ENCODE peak calls at places on chromosomes 11 and 22, in six cellular contexts. S, J, H, P, B and U are unnamed samples.

GRCh38 chr11:35030716-35031213 is 108.2 kb upstream of the CD44 start:
- DNase-seq in S (peak; percentile 64), J (peak; percentile 61), H (peak; percentile 87), P (no peak), B (peak; percentile 96), U (no peak)

GRCh38 chr11:29328961-29329441 is 687.8 kb downstream of the KCNA4 start:
- DNase-seq in S (peak; percentile 70), J (no peak), H (peak; percentile 14), P (no peak), B (peak; percentile 77), U (no peak)

GRCh38 chr11:66728760-66729385 is at the start of gene SPTBN2:
- DNase-seq in S (no peak), J (no peak), H (no peak), P (no peak), B (peak; percentile 48), U (no peak)

GRCh38 chr22:37127350-37127878 is 17.9 kb upstream of the TMPRSS6 start:
- DNase-seq in S (no peak), J (no peak), H (no peak), P (no peak), B (no peak), U (no peak)

GRCh38 chr22:44256860-44257560 is 55.7 kb downstream of the SHISAL1 start:
- DNase-seq in S (no peak), J (no peak), H (no peak), P (no peak), B (no peak), U (no peak)

GRCh38 chr11:30328676-30329075 is 5.8 kb downstream of the ARL14EP start:
- DNase-seq in S (no peak), J (no peak), H (no peak), P (no peak), B (no peak), U (no peak)

GRCh38 chr11:92916299-92916698 is 53.2 kb upstream of the MTNR1B start:
- DNase-seq in S (no peak), J (no peak), H (no peak), P (no peak), B (no peak), U (no peak)

GRCh38 chr11:80327971-80328614 is 887.3 kb upstream of the TENM4 start:
- DNase-seq in S (no peak), J (no peak), H (no peak), P (no peak), B (peak; percentile 24), U (no peak)

GRCh38 chr22:26837784-26838520 is 180.6 kb downstream of the MIAT start:
- DNase-seq in S (no peak), J (peak; percentile 11), H (no peak), P (no peak), B (no peak), U (no peak)

GRCh38 chr22:29722151-29722550 is 2.3 kb downstream of the CABP7 start:
- DNase-seq in S (no peak), J (no peak), H (peak; percentile 73), P (no peak), B (peak; percentile 37), U (no peak)

GRCh38 chr11:76978818-76979217 is 55.4 kb upstream of the B3GNT6 start:
- DNase-seq in S (no peak), J (no peak), H (no peak), P (no peak), B (no peak), U (peak; percentile 14)

GRCh38 chr11:90803781-90804180 is 580.9 kb upstream of the CHORDC1 start:
- DNase-seq in S (no peak), J (no peak), H (no peak), P (no peak), B (peak; percentile 34), U (no peak)

GRCh38 chr11:135008412-135008811 is 596.4 kb upstream of the B3GAT1 start:
- DNase-seq in S (no peak), J (no peak), H (no peak), P (no peak), B (no peak), U (no peak)

DNA sequence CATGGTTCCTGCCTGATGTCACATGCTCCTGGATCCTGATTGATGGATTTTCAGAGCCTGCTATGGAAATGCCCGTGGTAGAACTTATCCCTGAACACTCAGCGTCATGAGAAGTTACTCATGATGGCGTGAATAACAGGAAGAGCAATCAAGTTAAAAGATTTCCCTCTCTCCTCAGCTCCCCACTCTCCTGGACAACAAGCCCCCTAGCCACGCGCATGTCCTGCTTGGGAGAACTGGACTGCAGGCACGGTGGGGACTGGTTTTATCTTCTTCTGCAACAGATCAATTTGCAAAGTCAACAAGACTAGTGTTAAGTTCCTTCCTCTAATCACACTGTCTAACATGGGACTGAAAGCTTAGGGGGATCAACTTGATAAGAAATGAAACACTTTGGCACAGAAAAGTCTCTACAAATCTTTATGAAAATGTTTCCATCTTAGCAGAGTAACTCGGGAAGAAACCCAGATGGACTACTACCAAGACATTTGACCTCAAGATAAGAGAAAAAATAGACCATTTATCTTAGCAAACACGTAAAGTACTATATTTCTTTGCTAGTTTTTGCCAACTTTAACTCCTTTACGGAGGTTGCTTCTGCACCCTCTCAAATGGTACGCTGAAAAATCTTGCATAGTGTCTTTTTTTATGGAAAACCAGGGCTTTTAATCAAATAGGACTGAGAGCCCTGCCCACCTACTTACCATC is 27.5 kb downstream of the POU2AF1 start:
- DNase-seq in S (no peak), J (no peak), H (no peak), P (no peak), B (no peak), U (no peak)
- H3K27ac ChIP-seq in S (no peak overlapping the region), J (no peak overlapping the region), H (no peak overlapping the region), P (no peak overlapping the region), B (no peak overlapping the region), U (no peak overlapping the region)

GRCh38 chr11:131906963-131907362 is 536.5 kb downstream of the NTM start:
- DNase-seq in S (no peak), J (no peak), H (no peak), P (no peak), B (no peak), U (no peak)
- H3K27ac ChIP-seq in S (no peak overlapping the region), J (no peak overlapping the region), H (no peak overlapping the region), P (no peak overlapping the region), B (no peak overlapping the region), U (no peak overlapping the region)

GRCh38 chr11:47860526-47860925 is 12.4 kb upstream of the NUP160 start:
- DNase-seq in S (no peak), J (no peak), H (no peak), P (no peak), B (no peak), U (no peak)

GRCh38 chr11:47864910-47865309 is 16.8 kb upstream of the NUP160 start:
- DNase-seq in S (no peak), J (no peak), H (no peak), P (no peak), B (no peak), U (no peak)

GRCh38 chr11:47861762-47862161 is 13.6 kb upstream of the NUP160 start:
- DNase-seq in S (no peak), J (no peak), H (no peak), P (no peak), B (peak; percentile 70), U (no peak)

GRCh38 chr11:47863893-47864430 is 15.8 kb upstream of the NUP160 start:
- DNase-seq in S (no peak), J (no peak), H (no peak), P (no peak), B (no peak), U (no peak)

GRCh38 chr11:47863189-47863892 is 15.2 kb upstream of the NUP160 start:
- DNase-seq in S (peak; percentile 85), J (no peak), H (no peak), P (no peak), B (no peak), U (no peak)
- H3K27ac ChIP-seq in S (peak overlapping the region; percentile 47), J (no peak overlapping the region), H (no peak overlapping the region), P (no peak overlapping the region), B (no peak overlapping the region), U (no peak overlapping the region)

DNA sequence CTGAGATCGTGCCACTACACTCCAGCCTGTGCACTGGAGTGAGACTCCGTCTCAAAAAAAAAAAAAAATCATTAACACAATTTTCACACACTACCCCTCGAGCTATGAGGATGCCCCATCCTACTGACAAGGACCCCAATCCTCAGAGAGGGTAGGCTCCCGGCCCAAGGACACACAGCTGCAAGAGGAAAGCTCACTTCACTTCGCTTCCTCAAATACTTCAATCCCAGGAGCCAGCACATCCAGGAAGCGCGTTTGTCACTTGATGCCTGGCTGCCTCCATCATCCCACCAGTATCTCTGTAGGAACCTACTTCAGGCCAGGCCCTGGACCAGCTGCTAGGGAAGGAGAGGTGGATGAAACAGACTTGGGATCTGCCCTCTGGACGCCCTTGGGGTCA is 144.0 kb downstream of the CRYBB2 start:
- DNase-seq in S (no peak), J (no peak), H (no peak), P (no peak), B (no peak), U (no peak)
- H3K27ac ChIP-seq in S (no peak overlapping the region), J (no peak overlapping the region), H (no peak overlapping the region), P (no peak overlapping the region), B (no peak overlapping the region), U (no peak overlapping the region)